ENCODE peak calls at places on chromosomes 1 and 21, in four cellular contexts. M is SK-N-SH, U is fibroblast of lung, V is colonic mucosa. F is an unnamed sample.

GRCh38 chr1:234604726-234605492 is 5.1 kb downstream of the IRF2BP2 start:
- DNase-seq in M (no peak), U (peak; percentile 80), V (no peak), F (no peak)

GRCh38 chr1:101291562-101292035 is 54.8 kb downstream of the S1PR1 start:
- DNase-seq in M (no peak), U (peak; percentile 80), V (no peak), F (peak; percentile 33)

GRCh38 chr1:9196129-9197040 is 38.2 kb upstream of the H6PD start:
- DNase-seq in M (peak; percentile 81), U (peak; percentile 92), V (peak; percentile 78), F (peak; percentile 90)

GRCh38 chr21:37546949-37547614 is 180.5 kb downstream of the DYRK1A start:
- DNase-seq in M (no peak), U (no peak), V (no peak), F (peak; percentile 51)

GRCh38 chr1:181324797-181325616 is 158.3 kb upstream of the CACNA1E start:
- DNase-seq in M (no peak), U (no peak), V (no peak), F (peak; percentile 77)

GRCh38 chr1:2602866-2603520 is 16.4 kb downstream of the PRXL2B start:
- DNase-seq in M (peak; percentile 17), U (no peak), V (peak; percentile 12), F (peak; percentile 37)

GRCh38 chr1:151919246-151919645 is 9.9 kb upstream of the THEM4 start:
- DNase-seq in M (no peak), U (no peak), V (no peak), F (no peak)

GRCh38 chr1:90712153-90712930 is 4.8 kb downstream of the BARHL2 start:
- DNase-seq in M (no peak), U (no peak), V (no peak), F (peak; percentile 64)

GRCh38 chr1:174017231-174017970 is 4.8 kb downstream of the RC3H1 start:
- DNase-seq in M (no peak), U (no peak), V (no peak), F (no peak)

GRCh38 chr1:40393173-40393572 is 19.6 kb downstream of the SMAP2 start:
- DNase-seq in M (no peak), U (no peak), V (no peak), F (no peak)

GRCh38 chr1:31444725-31445448 is 31.9 kb downstream of the SERINC2 start:
- DNase-seq in M (no peak), U (no peak), V (peak; percentile 96), F (no peak)

GRCh38 chr1:71093938-71094337 is 13.1 kb upstream of the ZRANB2 start:
- DNase-seq in M (peak; percentile 15), U (peak; percentile 60), V (no peak), F (no peak)

GRCh38 chr1:241240084-241240483 is 116.9 kb downstream of the RGS7 start:
- DNase-seq in M (no peak), U (no peak), V (no peak), F (no peak)

GRCh38 chr1:54199765-54200518 is at the start of the genes CYB5RL and MRPL37:
- DNase-seq in M (peak; percentile 97), U (peak; percentile 98), V (peak; percentile 98), F (peak; percentile 99)

GRCh38 chr1:16067127-16067768 is 6.2 kb downstream of the FAM131C start:
- DNase-seq in M (peak; percentile 49), U (no peak), V (peak; percentile 67), F (peak; percentile 80)

GRCh38 chr1:155005076-155005971 is 2.7 kb downstream of the ZBTB7B start:
- DNase-seq in M (no peak), U (peak; percentile 37), V (peak; percentile 91), F (no peak)

GRCh38 chr1:60903591-60903990 is 178.8 kb upstream of the NFIA start:
- DNase-seq in M (peak; percentile 46), U (peak; percentile 39), V (no peak), F (no peak)

GRCh38 chr1:207355060-207355459 is 33.6 kb downstream of the CD55 start:
- DNase-seq in M (no peak), U (no peak), V (no peak), F (no peak)

GRCh38 chr1:24070821-24071393 is 41.0 kb downstream of the MYOM3 start:
- DNase-seq in M (peak; percentile 90), U (peak; percentile 74), V (peak; percentile 83), F (peak; percentile 96)

GRCh38 chr1:33943978-33944377 is 80.1 kb downstream of the HMGB4 start:
- DNase-seq in M (no peak), U (peak; percentile 88), V (no peak), F (no peak)

GRCh38 chr1:70706381-70707173 is 295.5 kb downstream of the CTH start:
- DNase-seq in M (no peak), U (no peak), V (no peak), F (peak; percentile 81)

GRCh38 chr1:32273389-32274208 is 18.3 kb upstream of the HDAC1 start:
- DNase-seq in M (no peak), U (no peak), V (peak; percentile 77), F (peak; percentile 92)

GRCh38 chr1:175481126-175482071 is 262.0 kb downstream of the TNR start:
- DNase-seq in M (no peak), U (peak; percentile 19), V (no peak), F (no peak)

GRCh38 chr1:41762251-41762650 is 156.5 kb downstream of the HIVEP3 start:
- DNase-seq in M (no peak), U (no peak), V (no peak), F (peak; percentile 84)

GRCh38 chr1:19220991-19221390 is 10.9 kb upstream of the UBR4 start:
- DNase-seq in M (no peak), U (peak; percentile 79), V (no peak), F (no peak)

GRCh38 chr1:85479491-85479890 is 14.5 kb upstream of the DDAH1 start:
- DNase-seq in M (peak; percentile 52), U (no peak), V (no peak), F (no peak)

GRCh38 chr1:161733526-161733925 is 12.2 kb downstream of the FCRLB start:
- DNase-seq in M (no peak), U (peak; percentile 81), V (no peak), F (no peak)

GRCh38 chr1:212966619-212967018 is 16.3 kb downstream of the VASH2 start:
- DNase-seq in M (no peak), U (no peak), V (no peak), F (no peak)

GRCh38 chr1:113978863-113979702 is at the start of gene OLFML3:
- DNase-seq in M (peak; percentile 83), U (peak; percentile 95), V (peak; percentile 88), F (peak; percentile 93)

DNA sequence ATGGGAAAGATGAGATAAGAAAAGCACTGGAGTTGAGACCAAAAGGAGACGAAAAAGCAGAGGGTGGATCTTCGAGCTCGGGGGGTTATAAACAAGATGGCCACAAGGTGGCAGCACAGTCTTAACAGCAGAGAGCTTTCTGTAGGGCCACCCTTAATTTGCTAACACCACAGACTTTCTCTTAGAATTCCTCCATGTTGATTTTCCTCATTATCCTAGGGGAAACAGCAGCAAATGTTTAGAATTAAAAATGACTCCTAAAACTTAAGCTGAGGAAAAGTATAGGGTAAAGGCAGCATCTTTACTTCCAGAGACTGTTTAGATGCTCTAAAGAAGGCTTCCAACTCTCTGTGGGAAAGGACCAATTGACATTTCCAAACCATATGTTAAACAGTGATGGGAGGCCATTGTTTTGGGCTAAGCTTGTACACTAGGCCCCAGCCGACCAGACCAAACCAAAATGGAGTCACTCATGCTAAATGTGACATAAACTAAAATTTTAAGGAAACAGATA is 2.5 kb upstream of the APOBEC4 start:
- DNase-seq in M (peak; percentile 82), U (peak; percentile 91), V (peak; percentile 82), F (peak; percentile 93)
- H3K9ac ChIP-seq in M (no peak overlapping the region), U (no peak overlapping the region), V (no peak overlapping the region), F (no peak overlapping the region)

GRCh38 chr1:198598796-198599321 is 40.0 kb upstream of the PTPRC start:
- DNase-seq in M (no peak), U (no peak), V (no peak), F (no peak)
- H3K4me1 ChIP-seq in M (no peaks in the 10 kb centered on the region), U (no peaks in the 10 kb centered on the region), V (no peaks in the 10 kb centered on the region), F (no peaks in the 10 kb centered on the region)

GRCh38 chr1:217139513-217139912 is 416.3 kb upstream of the ESRRG start:
- DNase-seq in M (peak; percentile 14), U (no peak), V (no peak), F (peak; percentile 73)
- H3K4me3 ChIP-seq in M (no peak overlapping the region), U (no peak overlapping the region), V (no peak overlapping the region), F (peak overlapping the region; percentile 74)

GRCh38 chr1:3736131-3736561 is 16.1 kb upstream of the CCDC27 start:
- DNase-seq in M (no peak), U (no peak), V (no peak), F (no peak)
- H3K9ac ChIP-seq in M (no peak overlapping the region), U (no peak overlapping the region), V (no peak overlapping the region), F (no peak overlapping the region)

F was measured in endodermal cell.